ENCODE peak calls at places on chromosomes 11 and 22, in eight cellular contexts. I, J, C, X, R, L, G and Y are unnamed samples.

GRCh38 chr11:40338739-40339138 is 1120.7 kb downstream of the LRRC4C start:
- DNase-seq in I (no peak), J (no peak), C (no peak), X (peak; percentile 21), R (no peak), L (no peak), G (peak; percentile 4), Y (no peak)

GRCh38 chr11:721347-721912 is 15.4 kb downstream of the EPS8L2 start:
- DNase-seq in I (no peak), J (no peak), C (no peak), X (no peak), R (no peak), L (peak; percentile 72), G (no peak), Y (no peak)

GRCh38 chr22:24875862-24876506 is 70.0 kb downstream of the SGSM1 start:
- DNase-seq in I (no peak), J (no peak), C (no peak), X (peak; percentile 5), R (no peak), L (peak; percentile 79), G (no peak), Y (no peak)

GRCh38 chr11:36141161-36141560 is 148.1 kb downstream of the COMMD9 start:
- DNase-seq in I (no peak), J (no peak), C (no peak), X (no peak), R (no peak), L (no peak), G (no peak), Y (no peak)

GRCh38 chr11:35047179-35047578 is 91.8 kb upstream of the CD44 start:
- DNase-seq in I (no peak), J (no peak), C (no peak), X (no peak), R (no peak), L (no peak), G (no peak), Y (no peak)

GRCh38 chr11:115552151-115552550 is 47.9 kb upstream of the CADM1 start:
- DNase-seq in I (no peak), J (no peak), C (no peak), X (no peak), R (no peak), L (no peak), G (peak; percentile 45), Y (no peak)

GRCh38 chr11:116192509-116193206 is 580.1 kb downstream of the BUD13 start:
- DNase-seq in I (no peak), J (no peak), C (no peak), X (no peak), R (no peak), L (peak; percentile 57), G (no peak), Y (no peak)

GRCh38 chr11:120663142-120663541 is 151.6 kb downstream of the GRIK4 start:
- DNase-seq in I (no peak), J (no peak), C (no peak), X (no peak), R (no peak), L (no peak), G (no peak), Y (no peak)

GRCh38 chr11:67504023-67504949 is 877 bp downstream of the PITPNM1 start:
- DNase-seq in I (no peak), J (no peak), C (no peak), X (no peak), R (no peak), L (peak; percentile 94), G (no peak), Y (no peak)

GRCh38 chr11:107702723-107703122 is 9.1 kb downstream of the SLN start:
- DNase-seq in I (no peak), J (no peak), C (no peak), X (no peak), R (no peak), L (no peak), G (no peak), Y (no peak)

GRCh38 chr11:69797737-69798528 is 21.3 kb downstream of the FGF3 start:
- DNase-seq in I (no peak), J (no peak), C (no peak), X (no peak), R (no peak), L (peak; percentile 51), G (no peak), Y (no peak)

GRCh38 chr22:35509960-35510359 is 30.7 kb upstream of the RASD2 start:
- DNase-seq in I (no peak), J (no peak), C (no peak), X (no peak), R (no peak), L (no peak), G (no peak), Y (no peak)